ENCODE peak calls at places on chromosomes 7 and 10, in six cellular contexts. One of them, this sample, is unnamed.

GRCh38 chr10:49080965-49081364 is 34.4 kb downstream of the VSTM4 start:
- DNase-seq in fibroblast of mammary gland: no peak
- DNase-seq in suprapubic skin: no peak
- DNase-seq in right atrium auricular region: no peak
- DNase-seq in endothelial cell: no peak
- DNase-seq in upper lobe of right lung: no peak
- DNase-seq in this sample: no peak

GRCh38 chr7:108239501-108240225 is 109.5 kb upstream of the LAMB4 start:
- DNase-seq in upper lobe of right lung: no peak
- DNase-seq in fibroblast of mammary gland: no peak
- DNase-seq in suprapubic skin: no peak
- DNase-seq in endothelial cell: no peak
- DNase-seq in right atrium auricular region: no peak
- DNase-seq in this sample: no peak

GRCh38 chr10:86219271-86219670 is 147.3 kb downstream of the GRID1 start:
- DNase-seq in fibroblast of mammary gland: no peak
- DNase-seq in endothelial cell: no peak
- DNase-seq in suprapubic skin: no peak
- DNase-seq in upper lobe of right lung: no peak
- DNase-seq in right atrium auricular region: no peak
- DNase-seq in this sample: no peak

GRCh38 chr7:20409961-20410360 is 79.3 kb downstream of the ITGB8 start:
- DNase-seq in fibroblast of mammary gland: no peak
- DNase-seq in upper lobe of right lung: no peak
- DNase-seq in endothelial cell: no peak
- DNase-seq in right atrium auricular region: no peak
- DNase-seq in suprapubic skin: no peak
- DNase-seq in this sample: no peak

GRCh38 chr7:88546808-88547207 is 212.7 kb upstream of the ZNF804B start:
- DNase-seq in upper lobe of right lung: no peak
- DNase-seq in suprapubic skin: no peak
- DNase-seq in endothelial cell: peak; percentile 58
- DNase-seq in fibroblast of mammary gland: peak; percentile 39
- DNase-seq in right atrium auricular region: no peak
- DNase-seq in this sample: peak; percentile 51

GRCh38 chr10:54866666-54867065 is 65.6 kb upstream of the PCDH15 start:
- DNase-seq in endothelial cell: no peak
- DNase-seq in upper lobe of right lung: no peak
- DNase-seq in fibroblast of mammary gland: no peak
- DNase-seq in right atrium auricular region: no peak
- DNase-seq in suprapubic skin: no peak
- DNase-seq in this sample: no peak

GRCh38 chr10:133357293-133358151 is at the start of gene FUOM:
- DNase-seq in fibroblast of mammary gland: peak; percentile 34
- DNase-seq in upper lobe of right lung: peak; percentile 89
- DNase-seq in suprapubic skin: no peak
- DNase-seq in endothelial cell: peak; percentile 68
- DNase-seq in right atrium auricular region: no peak
- DNase-seq in this sample: peak; percentile 84

GRCh38 chr7:46352335-46352954 is 431.4 kb upstream of the IGFBP3 start:
- DNase-seq in right atrium auricular region: no peak
- DNase-seq in endothelial cell: peak; percentile 65
- DNase-seq in upper lobe of right lung: no peak
- DNase-seq in suprapubic skin: no peak
- DNase-seq in fibroblast of mammary gland: peak; percentile 70
- DNase-seq in this sample: peak; percentile 36

GRCh38 chr7:45897042-45897690 is 8.9 kb downstream of the IGFBP1 start:
- DNase-seq in endothelial cell: no peak
- DNase-seq in right atrium auricular region: peak; percentile 21
- DNase-seq in fibroblast of mammary gland: peak; percentile 73
- DNase-seq in suprapubic skin: no peak
- DNase-seq in upper lobe of right lung: no peak
- DNase-seq in this sample: no peak

GRCh38 chr7:123259759-123260158 is 60.0 kb upstream of the SLC13A1 start:
- DNase-seq in upper lobe of right lung: no peak
- DNase-seq in suprapubic skin: no peak
- DNase-seq in right atrium auricular region: no peak
- DNase-seq in fibroblast of mammary gland: no peak
- DNase-seq in endothelial cell: no peak
- DNase-seq in this sample: no peak

GRCh38 chr7:56062382-56062781 is 1.7 kb upstream of the SUMF2 start:
- DNase-seq in endothelial cell: no peak
- DNase-seq in upper lobe of right lung: no peak
- DNase-seq in fibroblast of mammary gland: peak; percentile 53
- DNase-seq in right atrium auricular region: no peak
- DNase-seq in suprapubic skin: no peak
- DNase-seq in this sample: peak; percentile 16

GRCh38 chr7:26093023-26093422 is 59.0 kb upstream of the NFE2L3 start:
- DNase-seq in upper lobe of right lung: no peak
- DNase-seq in endothelial cell: no peak
- DNase-seq in suprapubic skin: no peak
- DNase-seq in right atrium auricular region: no peak
- DNase-seq in fibroblast of mammary gland: no peak
- DNase-seq in this sample: no peak

GRCh38 chr7:69770613-69771012 is 172.3 kb downstream of the AUTS2 start:
- DNase-seq in upper lobe of right lung: no peak
- DNase-seq in endothelial cell: no peak
- DNase-seq in fibroblast of mammary gland: no peak
- DNase-seq in right atrium auricular region: no peak
- DNase-seq in suprapubic skin: no peak
- DNase-seq in this sample: no peak

GRCh38 chr10:21393941-21394340 is 131.5 kb downstream of the SKIDA1 start:
- DNase-seq in suprapubic skin: no peak
- DNase-seq in upper lobe of right lung: no peak
- DNase-seq in endothelial cell: no peak
- DNase-seq in fibroblast of mammary gland: no peak
- DNase-seq in right atrium auricular region: no peak
- DNase-seq in this sample: no peak

GRCh38 chr10:93357680-93358079 is 124.5 kb downstream of the MYOF start:
- DNase-seq in upper lobe of right lung: no peak
- DNase-seq in endothelial cell: peak; percentile 51
- DNase-seq in fibroblast of mammary gland: peak; percentile 29
- DNase-seq in right atrium auricular region: no peak
- DNase-seq in suprapubic skin: no peak
- DNase-seq in this sample: peak; percentile 36

GRCh38 chr10:34109952-34110702 is 705.0 kb downstream of the PARD3 start:
- DNase-seq in right atrium auricular region: peak; percentile 18
- DNase-seq in upper lobe of right lung: no peak
- DNase-seq in fibroblast of mammary gland: peak; percentile 98
- DNase-seq in suprapubic skin: no peak
- DNase-seq in endothelial cell: no peak
- DNase-seq in this sample: no peak

GRCh38 chr10:91197044-91197651 is 23.3 kb upstream of the PCGF5 start:
- DNase-seq in fibroblast of mammary gland: peak; percentile 40
- DNase-seq in endothelial cell: no peak
- DNase-seq in suprapubic skin: no peak
- DNase-seq in right atrium auricular region: peak; percentile 80
- DNase-seq in upper lobe of right lung: no peak
- DNase-seq in this sample: no peak

GRCh38 chr7:38368191-38368605 is 94.8 kb upstream of the TARP start:
- DNase-seq in fibroblast of mammary gland: peak; percentile 85
- DNase-seq in suprapubic skin: peak; percentile 84
- DNase-seq in upper lobe of right lung: peak; percentile 84
- DNase-seq in endothelial cell: peak; percentile 80
- DNase-seq in right atrium auricular region: no peak
- DNase-seq in this sample: peak; percentile 80

GRCh38 chr10:61975107-61975932 is 73.8 kb downstream of the ARID5B start:
- DNase-seq in suprapubic skin: no peak
- DNase-seq in upper lobe of right lung: no peak
- DNase-seq in endothelial cell: no peak
- DNase-seq in fibroblast of mammary gland: peak; percentile 92
- DNase-seq in right atrium auricular region: no peak
- DNase-seq in this sample: no peak

GRCh38 chr10:6083523-6084475 is 5.0 kb upstream of the RBM17 start:
- DNase-seq in suprapubic skin: no peak
- DNase-seq in right atrium auricular region: no peak
- DNase-seq in endothelial cell: no peak
- DNase-seq in upper lobe of right lung: no peak
- DNase-seq in fibroblast of mammary gland: peak; percentile 33
- DNase-seq in this sample: peak; percentile 88

GRCh38 chr7:132755538-132756481 is 179.5 kb upstream of the PLXNA4 start:
- DNase-seq in endothelial cell: no peak
- DNase-seq in upper lobe of right lung: no peak
- DNase-seq in suprapubic skin: no peak
- DNase-seq in right atrium auricular region: no peak
- DNase-seq in fibroblast of mammary gland: no peak
- DNase-seq in this sample: no peak
- TF ChIP-seq CTCF in endothelial cell: no peak
- TF ChIP-seq CTCF in upper lobe of right lung: no peak
- TF ChIP-seq CTCF in suprapubic skin: no peak
- TF ChIP-seq CTCF in right atrium auricular region: no peak
- TF ChIP-seq CTCF in fibroblast of mammary gland: no peak
- TF ChIP-seq CTCF in this sample: no peak

DNA sequence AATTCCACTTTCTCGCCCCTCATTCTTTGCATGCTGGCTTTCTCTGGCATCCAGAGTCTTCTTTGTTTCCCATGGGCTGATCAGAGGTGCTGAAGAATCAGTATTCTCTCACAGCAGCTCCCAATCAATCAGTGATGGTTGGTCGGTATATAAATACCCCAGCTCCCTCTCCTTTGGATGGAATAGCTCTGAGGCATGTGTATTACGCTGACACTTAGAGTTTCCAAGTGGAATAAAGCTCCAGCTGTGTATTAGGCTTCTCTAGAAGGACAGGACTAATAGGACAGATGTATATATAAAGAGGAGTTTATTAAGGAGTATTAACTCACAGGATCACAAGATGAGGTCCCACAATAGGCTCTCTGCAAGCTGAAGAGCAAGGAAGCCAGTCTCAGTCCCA is 218.3 kb upstream of the GRB10 start:
- DNase-seq in fibroblast of mammary gland: no peak
- DNase-seq in right atrium auricular region: no peak
- DNase-seq in endothelial cell: no peak
- DNase-seq in suprapubic skin: no peak
- DNase-seq in upper lobe of right lung: no peak
- DNase-seq in this sample: no peak
- TF ChIP-seq CTCF in fibroblast of mammary gland: peak; percentile 14
- TF ChIP-seq CTCF in right atrium auricular region: no peak
- TF ChIP-seq CTCF in endothelial cell: no peak
- TF ChIP-seq CTCF in suprapubic skin: no peak
- TF ChIP-seq CTCF in upper lobe of right lung: no peak
- TF ChIP-seq CTCF in this sample: no peak

DNA sequence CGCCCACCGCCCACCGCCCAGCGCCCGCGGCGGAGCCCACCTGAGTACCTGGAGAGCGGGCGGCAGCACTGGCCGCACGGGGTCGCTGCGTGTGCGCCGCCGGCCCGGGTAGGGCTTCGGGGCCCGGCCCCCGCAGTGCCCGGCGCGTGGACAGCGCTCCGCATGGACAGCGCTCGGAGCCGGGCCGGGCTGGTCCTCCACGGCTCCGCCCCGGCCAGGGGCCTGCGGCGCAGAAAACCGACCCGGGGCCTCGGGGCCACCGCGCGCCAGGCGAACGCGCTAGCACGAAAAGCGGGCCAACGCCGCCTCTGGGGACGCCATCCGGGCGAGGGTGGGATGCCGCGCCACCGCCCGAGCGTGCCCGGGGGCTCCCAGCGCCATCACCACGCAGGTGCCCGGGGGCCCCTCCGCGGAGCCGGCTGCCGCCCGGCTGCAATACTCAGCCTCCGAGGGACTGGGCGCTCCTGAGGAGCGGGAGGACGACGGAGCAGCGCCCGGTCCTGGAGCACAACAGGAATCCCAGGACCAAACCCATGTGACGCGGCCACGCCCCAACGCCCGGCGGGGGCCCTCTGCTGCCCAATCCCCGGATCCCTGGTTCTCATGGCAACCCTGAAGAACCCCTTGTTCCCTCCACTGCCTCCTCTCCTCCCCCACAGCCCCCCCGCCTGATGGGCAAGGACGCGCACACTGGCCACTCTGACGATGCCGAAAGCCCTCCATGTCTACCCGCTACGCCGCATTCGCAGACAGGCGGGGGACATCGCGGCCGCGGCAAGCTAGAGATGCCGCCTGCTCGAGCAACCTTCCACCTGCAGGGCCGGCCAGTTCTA is at the start of gene GRB10:
- DNase-seq in suprapubic skin: no peak
- DNase-seq in fibroblast of mammary gland: peak; percentile 23
- DNase-seq in upper lobe of right lung: peak; percentile 72
- DNase-seq in right atrium auricular region: no peak
- DNase-seq in endothelial cell: peak; percentile 36
- DNase-seq in this sample: no peak
- TF ChIP-seq CTCF in suprapubic skin: peak; percentile 16
- TF ChIP-seq CTCF in fibroblast of mammary gland: no peak
- TF ChIP-seq CTCF in upper lobe of right lung: peak; percentile 6
- TF ChIP-seq CTCF in right atrium auricular region: peak; percentile 37
- TF ChIP-seq CTCF in endothelial cell: no peak
- TF ChIP-seq CTCF in this sample: peak; percentile 27

GRCh38 chr7:150388709-150389531 is 9.8 kb downstream of the ZNF775 start:
- DNase-seq in suprapubic skin: no peak
- DNase-seq in right atrium auricular region: peak; percentile 75
- DNase-seq in fibroblast of mammary gland: peak; percentile 34
- DNase-seq in upper lobe of right lung: peak; percentile 91
- DNase-seq in endothelial cell: no peak
- DNase-seq in this sample: no peak
- TF ChIP-seq CTCF in suprapubic skin: peak; percentile 63
- TF ChIP-seq CTCF in right atrium auricular region: peak; percentile 83
- TF ChIP-seq CTCF in fibroblast of mammary gland: peak; percentile 19
- TF ChIP-seq CTCF in upper lobe of right lung: peak; percentile 67
- TF ChIP-seq CTCF in endothelial cell: no peak
- TF ChIP-seq CTCF in this sample: no peak

GRCh38 chr7:86908948-86909347 is 150.5 kb downstream of the ELAPOR2 start:
- DNase-seq in suprapubic skin: no peak
- DNase-seq in fibroblast of mammary gland: peak; percentile 12
- DNase-seq in right atrium auricular region: no peak
- DNase-seq in upper lobe of right lung: no peak
- DNase-seq in endothelial cell: peak; percentile 33
- DNase-seq in this sample: no peak

GRCh38 chr7:86900886-86901285 is 158.6 kb downstream of the ELAPOR2 start:
- DNase-seq in endothelial cell: no peak
- DNase-seq in upper lobe of right lung: no peak
- DNase-seq in right atrium auricular region: no peak
- DNase-seq in fibroblast of mammary gland: no peak
- DNase-seq in suprapubic skin: no peak
- DNase-seq in this sample: no peak

DNA sequence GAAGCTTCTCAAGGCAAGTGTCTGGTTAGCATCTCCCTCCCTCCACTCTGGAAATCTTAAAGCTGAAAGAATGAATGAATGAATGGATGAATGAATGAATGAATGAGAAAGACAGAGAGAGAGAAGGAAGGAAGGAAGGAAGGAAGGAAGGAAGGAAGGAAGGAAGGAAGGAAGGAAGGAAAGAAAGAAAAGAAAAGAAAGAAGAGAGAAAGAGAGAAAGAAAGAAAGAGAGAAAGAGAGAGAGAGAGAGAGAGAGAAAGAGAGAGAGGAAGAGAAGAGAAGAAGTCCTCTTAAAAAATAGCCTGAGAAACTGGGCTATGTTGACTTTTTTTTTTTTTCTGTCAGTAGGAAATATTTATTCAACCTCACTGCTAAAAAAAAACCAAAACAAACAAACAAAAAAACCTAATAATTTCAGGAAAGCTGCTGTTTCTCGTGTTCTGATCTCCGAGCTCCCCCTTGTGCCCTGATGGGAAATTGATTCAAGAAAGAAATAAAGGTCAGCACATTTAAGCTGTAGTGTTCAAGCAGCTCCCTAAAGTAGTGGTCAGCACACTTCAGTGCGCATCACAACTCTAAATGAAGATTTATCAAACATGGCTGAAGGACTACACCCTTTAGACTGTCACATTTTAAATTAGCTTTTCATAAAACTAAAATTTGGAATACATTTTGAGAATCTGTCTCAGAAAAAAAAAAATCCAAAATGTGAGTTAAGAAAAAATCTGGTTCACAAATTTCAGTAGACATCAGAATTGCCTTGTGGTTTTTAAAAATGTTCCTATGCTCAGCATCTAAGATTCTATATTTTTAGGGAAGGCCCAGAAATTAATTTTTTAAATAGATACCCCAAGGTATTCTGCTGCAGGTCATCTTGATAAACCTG is 154.3 kb downstream of the ELAPOR2 start:
- DNase-seq in suprapubic skin: no peak
- DNase-seq in fibroblast of mammary gland: peak; percentile 45
- DNase-seq in right atrium auricular region: no peak
- DNase-seq in endothelial cell: peak; percentile 32
- DNase-seq in upper lobe of right lung: no peak
- DNase-seq in this sample: peak; percentile 19
- TF ChIP-seq CTCF in suprapubic skin: no peak
- TF ChIP-seq CTCF in fibroblast of mammary gland: peak; percentile 68
- TF ChIP-seq CTCF in right atrium auricular region: peak; percentile 65
- TF ChIP-seq CTCF in endothelial cell: peak; percentile 35
- TF ChIP-seq CTCF in upper lobe of right lung: peak; percentile 30
- TF ChIP-seq CTCF in this sample: peak; percentile 55

This sample was measured in activated CD8-positive, alpha-beta T cell treated with anti-CD3 and anti-CD28 coated beads for 36 hours.